ENCODE peak calls at places on chromosomes 13 and 19, in four cellular contexts. One of them, this sample, is unnamed.

GRCh38 chr13:32426191-32426980 is 1.5 kb downstream of the N4BP2L1 start:
- DNase-seq in K562: no peak
- DNase-seq in HepG2: no peak
- DNase-seq in H1: no peak
- DNase-seq in this sample: no peak

GRCh38 chr13:22964245-22964966 is 216.4 kb upstream of the SGCG start:
- DNase-seq in HepG2: no peak
- DNase-seq in H1: no peak
- DNase-seq in K562: no peak
- DNase-seq in this sample: no peak

GRCh38 chr13:95671597-95671996 is 5.3 kb upstream of the DNAJC3 start:
- DNase-seq in HepG2: no peak
- DNase-seq in H1: no peak
- DNase-seq in K562: no peak
- DNase-seq in this sample: no peak

GRCh38 chr19:47019431-47020041 is at the start of gene NPAS1:
- DNase-seq in HepG2: no peak
- DNase-seq in K562: peak
- DNase-seq in H1: peak
- DNase-seq in this sample: no peak

GRCh38 chr13:100459747-100460146 is 128.8 kb downstream of the GGACT start:
- DNase-seq in K562: peak
- DNase-seq in H1: no peak
- DNase-seq in HepG2: no peak
- DNase-seq in this sample: no peak

GRCh38 chr13:71758823-71759222 is 108.2 kb downstream of the DACH1 start:
- DNase-seq in K562: no peak
- DNase-seq in H1: no peak
- DNase-seq in HepG2: no peak
- DNase-seq in this sample: no peak

GRCh38 chr19:3115916-3116602 is 19.8 kb upstream of the GNA15 start:
- DNase-seq in H1: no peak
- DNase-seq in HepG2: no peak
- DNase-seq in K562: no peak
- DNase-seq in this sample: peak

GRCh38 chr19:10230155-10230903 is 802 bp downstream of the S1PR2 start:
- DNase-seq in K562: no peak
- DNase-seq in H1: peak
- DNase-seq in HepG2: no peak
- DNase-seq in this sample: no peak

GRCh38 chr19:12969292-12969988 is at the start of gene DAND5:
- DNase-seq in H1: no peak
- DNase-seq in HepG2: no peak
- DNase-seq in K562: no peak
- DNase-seq in this sample: no peak

GRCh38 chr13:97068146-97068545 is 73.9 kb upstream of the OXGR1 start:
- DNase-seq in H1: no peak
- DNase-seq in HepG2: no peak
- DNase-seq in K562: no peak
- DNase-seq in this sample: no peak

GRCh38 chr13:103140001-103140671 is 73.9 kb upstream of the SLC10A2 start:
- DNase-seq in HepG2: peak
- DNase-seq in K562: peak
- DNase-seq in H1: no peak
- DNase-seq in this sample: peak

GRCh38 chr19:374183-374885 is 29.7 kb upstream of the MIER2 start:
- DNase-seq in HepG2: no peak
- DNase-seq in H1: no peak
- DNase-seq in K562: no peak
- DNase-seq in this sample: no peak

GRCh38 chr19:47230122-47230920 is 678 bp downstream of the BBC3 start:
- DNase-seq in HepG2: peak
- DNase-seq in H1: peak
- DNase-seq in K562: peak
- DNase-seq in this sample: no peak

GRCh38 chr13:77779461-77780272 is 82.2 kb downstream of the SLAIN1 start:
- DNase-seq in HepG2: peak
- DNase-seq in H1: no peak
- DNase-seq in K562: peak
- DNase-seq in this sample: peak

GRCh38 chr13:42495256-42495655 is 78.7 kb upstream of the TNFSF11 start:
- DNase-seq in HepG2: no peak
- DNase-seq in H1: no peak
- DNase-seq in K562: no peak
- DNase-seq in this sample: no peak

GRCh38 chr19:14162871-14163297 is 26.5 kb upstream of the ASF1B start:
- DNase-seq in HepG2: no peak
- DNase-seq in K562: no peak
- DNase-seq in H1: no peak
- DNase-seq in this sample: no peak

GRCh38 chr13:113808058-113808834 is 49.2 kb downstream of the TMEM255B start:
- DNase-seq in K562: no peak
- DNase-seq in H1: no peak
- DNase-seq in HepG2: no peak
- DNase-seq in this sample: no peak

GRCh38 chr19:44848036-44848804 is 2.1 kb downstream of the NECTIN2 start:
- DNase-seq in HepG2: no peak
- DNase-seq in K562: peak
- DNase-seq in H1: peak
- DNase-seq in this sample: no peak

GRCh38 chr19:44845286-44845611 is 848 bp upstream of the NECTIN2 start:
- DNase-seq in H1: peak
- DNase-seq in K562: no peak
- DNase-seq in HepG2: no peak
- DNase-seq in this sample: no peak

GRCh38 chr19:44847144-44848035 is 1.3 kb downstream of the NECTIN2 start:
- DNase-seq in HepG2: peak
- DNase-seq in K562: peak
- DNase-seq in H1: peak
- DNase-seq in this sample: peak

GRCh38 chr19:44845612-44846454 is at the start of gene NECTIN2:
- DNase-seq in K562: peak
- DNase-seq in H1: peak
- DNase-seq in HepG2: peak
- DNase-seq in this sample: peak

DNA sequence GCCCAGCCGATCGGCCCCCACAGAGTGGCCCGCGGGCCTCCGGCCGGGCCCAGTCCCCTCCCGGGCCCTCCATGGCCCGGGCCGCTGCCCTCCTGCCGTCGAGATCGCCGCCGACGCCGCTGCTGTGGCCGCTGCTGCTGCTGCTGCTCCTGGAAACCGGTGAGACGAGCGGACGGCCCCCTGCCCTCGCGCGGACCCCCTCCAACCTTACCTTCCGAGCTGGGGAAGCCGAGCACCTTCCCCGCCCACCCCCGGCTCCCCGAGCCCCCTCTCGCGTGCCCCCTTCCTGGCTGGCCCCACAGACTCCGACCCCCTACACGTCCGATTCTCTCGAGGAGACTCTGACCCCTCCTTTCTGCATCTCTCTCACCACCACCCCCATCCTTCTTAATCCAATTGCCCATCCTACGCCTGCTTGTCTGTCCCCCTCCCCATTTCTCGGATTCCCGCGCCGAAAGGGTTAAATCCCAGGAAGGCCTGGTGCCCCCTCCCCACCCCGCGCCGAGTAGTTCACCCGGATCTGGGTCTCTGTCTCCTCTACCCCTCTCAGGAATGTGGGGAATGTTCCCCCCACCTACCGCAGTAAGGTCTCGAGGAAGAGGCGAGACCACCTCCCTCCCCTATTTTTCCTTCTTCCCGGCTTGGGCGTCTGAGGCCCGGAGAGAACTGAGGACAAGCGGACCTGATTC is 502 bp downstream of the NECTIN2 start:
- DNase-seq in HepG2: no peak
- DNase-seq in H1: peak
- DNase-seq in K562: peak
- DNase-seq in this sample: no peak
- TF ChIP-seq RNF2 in HepG2: no peak
- TF ChIP-seq RNF2 in H1: no peak
- TF ChIP-seq RNF2 in K562: no peak
- TF ChIP-seq RNF2 in this sample: no peak

DNA sequence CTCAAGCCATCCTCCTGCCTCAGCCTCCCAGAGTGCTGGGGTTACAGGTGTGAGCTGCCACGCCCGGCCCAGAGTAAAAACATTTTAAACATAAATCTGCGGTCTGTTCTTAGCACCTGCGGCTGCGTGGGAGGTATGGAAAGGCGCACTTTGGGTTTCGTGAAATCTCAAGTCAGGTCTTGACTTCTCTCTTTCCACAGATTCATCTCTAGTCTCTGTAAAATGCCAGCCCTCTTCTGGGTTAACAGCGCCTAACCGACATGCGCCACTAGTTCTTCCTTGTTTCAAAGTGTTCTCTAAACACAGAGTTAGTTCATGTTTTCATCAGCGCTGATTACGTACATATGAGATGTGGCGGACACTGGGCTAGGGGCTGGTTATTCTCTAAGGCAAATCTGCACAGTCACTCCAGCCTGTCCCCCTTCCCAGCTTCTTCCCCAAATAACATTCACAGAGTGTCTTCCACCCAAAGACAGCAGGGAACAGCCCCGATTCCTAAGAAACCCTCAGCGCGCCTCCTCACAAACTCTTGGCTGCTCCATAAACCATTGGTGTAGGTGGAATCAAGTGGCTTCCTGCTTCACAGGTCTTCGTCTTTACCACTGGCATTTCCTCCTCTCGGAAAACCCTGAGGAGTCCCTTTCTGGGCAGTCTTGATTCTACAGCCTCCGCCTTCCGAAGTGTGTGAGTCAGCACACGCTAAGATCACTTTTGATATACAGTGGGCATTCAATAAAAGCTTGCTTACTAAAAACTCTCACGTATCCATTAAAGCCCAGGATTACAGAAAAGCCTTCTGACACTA is 1.4 kb downstream of the PARP4 start:
- DNase-seq in K562: peak
- DNase-seq in HepG2: peak
- DNase-seq in H1: no peak
- DNase-seq in this sample: peak
- TF ChIP-seq CEBPB in K562: no peak
- TF ChIP-seq CEBPB in HepG2: no peak
- TF ChIP-seq CEBPB in H1: no peak
- TF ChIP-seq CEBPB in this sample: no peak

GRCh38 chr19:48363500-48363809 is 285 bp downstream of the TMEM143 start:
- DNase-seq in H1: no peak
- DNase-seq in K562: no peak
- DNase-seq in HepG2: no peak
- DNase-seq in this sample: no peak

GRCh38 chr19:48361912-48362311 is 1.8 kb downstream of the TMEM143 start:
- DNase-seq in H1: no peak
- DNase-seq in HepG2: no peak
- DNase-seq in K562: no peak
- DNase-seq in this sample: no peak

GRCh38 chr19:48364564-48365363 is 597 bp downstream of the SYNGR4 start:
- DNase-seq in HepG2: no peak
- DNase-seq in K562: no peak
- DNase-seq in H1: no peak
- DNase-seq in this sample: no peak

GRCh38 chr19:48363810-48364563 is at the start of the genes SYNGR4 and TMEM143:
- DNase-seq in H1: peak
- DNase-seq in K562: peak
- DNase-seq in HepG2: peak
- DNase-seq in this sample: peak

GRCh38 chr19:48362716-48363499 is 832 bp downstream of the TMEM143 start:
- DNase-seq in K562: peak
- DNase-seq in HepG2: peak
- DNase-seq in H1: peak
- DNase-seq in this sample: peak
- TF ChIP-seq RNF2 in K562: no peak
- TF ChIP-seq RNF2 in HepG2: no peak
- TF ChIP-seq RNF2 in H1: no peak
- TF ChIP-seq RNF2 in this sample: no peak

GRCh38 chr13:59464926-59465325 is 698.8 kb downstream of the DIAPH3 start:
- DNase-seq in H1: no peak
- DNase-seq in HepG2: no peak
- DNase-seq in K562: no peak
- DNase-seq in this sample: no peak

GRCh38 chr13:59458908-59459579 is 704.7 kb downstream of the DIAPH3 start:
- DNase-seq in HepG2: no peak
- DNase-seq in K562: no peak
- DNase-seq in H1: no peak
- DNase-seq in this sample: no peak

GRCh38 chr13:59461411-59461810 is 702.3 kb downstream of the DIAPH3 start:
- DNase-seq in H1: no peak
- DNase-seq in HepG2: no peak
- DNase-seq in K562: peak
- DNase-seq in this sample: no peak

GRCh38 chr13:59463023-59463422 is 700.7 kb downstream of the DIAPH3 start:
- DNase-seq in HepG2: no peak
- DNase-seq in K562: no peak
- DNase-seq in H1: no peak
- DNase-seq in this sample: no peak

GRCh38 chr13:59459972-59460371 is 703.8 kb downstream of the DIAPH3 start:
- DNase-seq in K562: no peak
- DNase-seq in H1: no peak
- DNase-seq in HepG2: no peak
- DNase-seq in this sample: no peak
- TF ChIP-seq CEBPB in K562: no peak
- TF ChIP-seq CEBPB in H1: no peak
- TF ChIP-seq CEBPB in HepG2: no peak
- TF ChIP-seq CEBPB in this sample: no peak

GRCh38 chr19:11560404-11560988 is 1.5 kb upstream of the ELOF1 start:
- DNase-seq in K562: peak
- DNase-seq in HepG2: peak
- DNase-seq in H1: peak
- DNase-seq in this sample: peak
- TF ChIP-seq RNF2 in K562: peak
- TF ChIP-seq RNF2 in HepG2: no peak
- TF ChIP-seq RNF2 in H1: no peak
- TF ChIP-seq RNF2 in this sample: no peak

GRCh38 chr13:91922969-91923592 is 524.7 kb downstream of the GPC5 start:
- DNase-seq in K562: no peak
- DNase-seq in HepG2: peak
- DNase-seq in H1: no peak
- DNase-seq in this sample: no peak
- TF ChIP-seq CEBPB in K562: no peak
- TF ChIP-seq CEBPB in HepG2: no peak
- TF ChIP-seq CEBPB in H1: no peak
- TF ChIP-seq CEBPB in this sample: no peak

GRCh38 chr19:46000497-46001246 is 5.4 kb downstream of the CCDC61 start:
- DNase-seq in K562: peak
- DNase-seq in H1: peak
- DNase-seq in HepG2: no peak
- DNase-seq in this sample: no peak
- TF ChIP-seq RNF2 in K562: no peak
- TF ChIP-seq RNF2 in H1: no peak
- TF ChIP-seq RNF2 in HepG2: no peak
- TF ChIP-seq RNF2 in this sample: no peak

GRCh38 chr13:98239156-98240076 is 62.3 kb upstream of the RNF113B start:
- DNase-seq in H1: peak
- DNase-seq in HepG2: no peak
- DNase-seq in K562: no peak
- DNase-seq in this sample: no peak
- TF ChIP-seq CEBPB in H1: no peak
- TF ChIP-seq CEBPB in HepG2: no peak
- TF ChIP-seq CEBPB in K562: no peak
- TF ChIP-seq CEBPB in this sample: no peak

This sample was measured in A549.